ENCODE peak calls at places on chromosomes 11 and 22, in four cellular contexts. Z, H, F and Y are unnamed samples.

GRCh38 chr22:26559961-26560575 is 29.9 kb downstream of the TPST2 start:
- DNase-seq in H (no peak), F (no peak), Z (no peak), Y (no peak)

GRCh38 chr11:61297741-61298140 is 2.6 kb upstream of the VWCE start:
- DNase-seq in H (no peak), Z (no peak), F (peak), Y (no peak)

GRCh38 chr11:14891143-14892035 is 642 bp downstream of the CYP2R1 start:
- DNase-seq in Z (peak), F (no peak), H (peak), Y (peak)

GRCh38 chr11:15519124-15519791 is 404.5 kb downstream of the INSC start:
- DNase-seq in Z (no peak), F (no peak), H (no peak), Y (no peak)

GRCh38 chr11:2800655-2801531 is 84.7 kb downstream of the CDKN1C start:
- DNase-seq in H (no peak), F (no peak), Z (no peak), Y (peak)

GRCh38 chr11:131229221-131229620 is 141.2 kb upstream of the NTM start:
- DNase-seq in H (no peak), Z (no peak), F (no peak), Y (no peak)

GRCh38 chr11:131985769-131986393 is 615.5 kb downstream of the NTM start:
- DNase-seq in F (no peak), Z (no peak), H (no peak), Y (no peak)

GRCh38 chr11:33533668-33534067 is 167.0 kb downstream of the C11orf91 start:
- DNase-seq in H (no peak), F (peak), Z (no peak), Y (no peak)

GRCh38 chr22:49960967-49961600 is 512 bp downstream of the PIM3 start:
- DNase-seq in F (no peak), Z (peak), H (no peak), Y (peak)

GRCh38 chr22:38865201-38866023 is 6.6 kb downstream of the CBX6 start:
- DNase-seq in F (no peak), H (no peak), Z (no peak), Y (no peak)
- TF ChIP-seq HMGXB4 in F (no peak), H (no peak), Z (no peak), Y (no peak)

GRCh38 chr11:129195682-129196081 is 3.6 kb upstream of the ARHGAP32 start:
- DNase-seq in Z (no peak), F (no peak), H (no peak), Y (no peak)
- TF ChIP-seq HMGXB4 in Z (no peak), F (no peak), H (no peak), Y (no peak)

DNA sequence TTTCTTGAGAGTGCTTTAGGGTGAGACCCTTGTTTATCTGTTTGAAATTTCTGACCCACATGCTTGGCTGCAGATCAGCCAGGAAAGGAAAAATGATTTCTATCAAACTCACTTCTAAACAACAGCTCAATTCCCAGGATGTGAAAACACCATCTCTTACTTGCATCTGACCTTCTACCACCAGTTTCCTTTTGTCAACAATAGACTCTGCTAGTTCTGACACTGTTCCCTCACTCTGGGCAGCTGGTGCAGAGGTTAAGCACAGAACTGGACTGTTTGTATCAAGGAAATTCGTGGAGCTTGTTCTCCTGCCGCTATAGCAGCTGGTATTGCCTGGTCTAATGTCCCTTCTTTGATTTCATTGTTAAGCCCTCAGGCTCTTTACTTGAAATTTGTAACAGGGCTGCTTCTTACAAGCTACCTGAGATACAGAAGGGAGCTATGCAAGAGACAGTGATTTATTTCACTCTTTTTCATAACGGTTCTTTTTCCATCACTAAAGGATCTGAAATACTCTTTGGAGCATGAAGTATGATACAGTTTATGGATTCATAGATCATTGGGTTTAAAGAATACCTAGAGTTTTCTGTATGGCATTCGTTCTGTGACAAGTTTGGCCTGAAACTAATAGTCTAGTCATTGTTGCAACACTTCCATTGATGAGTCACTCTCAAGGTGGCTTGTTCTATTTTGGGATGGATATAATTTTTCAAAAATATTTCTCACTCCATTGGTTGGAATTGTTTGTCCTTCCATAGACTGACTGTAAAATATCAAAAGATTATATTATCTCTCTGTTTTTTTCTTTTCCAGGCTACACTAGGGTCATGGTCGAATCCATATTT is 178.2 kb upstream of the ZC3H12C start:
- DNase-seq in H (peak), Z (no peak), F (no peak), Y (no peak)
- TF ChIP-seq HMGXB4 in H (no peak), Z (no peak), F (no peak), Y (no peak)

GRCh38 chr11:73218106-73218829 is at the start of gene P2RY2:
- DNase-seq in H (no peak), Z (peak), F (peak), Y (peak)
- TF ChIP-seq HMGXB4 in H (no peak), Z (no peak), F (peak), Y (peak)

DNA sequence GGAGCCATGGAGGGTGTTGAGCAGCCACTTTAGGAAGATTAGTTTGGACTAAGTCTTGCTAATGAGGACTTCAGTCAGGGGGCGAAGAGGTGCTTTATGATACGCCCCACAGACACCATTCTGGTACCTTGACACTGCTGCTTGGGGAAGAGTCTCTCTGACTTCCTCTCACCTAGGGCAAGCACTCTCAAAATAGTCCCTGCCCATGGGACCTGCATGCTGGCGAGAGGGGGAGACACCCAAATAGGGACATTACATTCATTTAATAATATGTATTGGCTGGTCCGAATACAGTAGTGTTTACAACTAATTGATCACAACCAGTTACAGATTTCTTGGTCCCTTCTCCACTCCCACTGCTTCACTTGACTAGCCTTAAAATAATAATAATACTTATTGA is 4.4 kb upstream of the CATSPERZ start:
- DNase-seq in H (no peak), Z (no peak), F (no peak), Y (no peak)
- TF ChIP-seq HMGXB4 in H (no peak), Z (no peak), F (no peak), Y (no peak)